ENCODE peak calls at places on chromosomes 3 and 15, in four cellular contexts. T is non-pigmented ciliary epithelial cell; D is CD8-positive, alpha-beta T cell; F is astrocyte. I is an unnamed sample.

GRCh38 chr3:14170569-14171159 is 7.7 kb downstream of the XPC start:
- DNase-seq in T (peak), D (no peak), F (peak), I (no peak)

GRCh38 chr15:43249699-43250203 is 17.0 kb downstream of the TGM5 start:
- DNase-seq in T (peak), F (peak), D (no peak), I (no peak)

GRCh38 chr3:77039606-77040553 is at the start of gene ROBO2:
- DNase-seq in D (no peak), T (no peak), F (peak), I (no peak)

GRCh38 chr3:160806686-160807085 is 50.7 kb downstream of the PPM1L start:
- DNase-seq in F (no peak), D (no peak), T (no peak), I (no peak)

GRCh38 chr3:143634991-143635390 is 213.3 kb downstream of the SLC9A9 start:
- DNase-seq in F (peak), D (no peak), T (no peak), I (no peak)

GRCh38 chr15:42156266-42156922 is at the start of gene PLA2G4F:
- DNase-seq in D (no peak), T (no peak), F (no peak), I (no peak)

GRCh38 chr3:55904716-55905115 is 417.6 kb upstream of the WNT5A start:
- DNase-seq in D (no peak), F (no peak), T (no peak), I (no peak)

GRCh38 chr3:52934626-52935530 is 37.5 kb upstream of the STIMATE start:
- DNase-seq in D (peak), F (peak), T (peak), I (no peak)

I was measured in activated B cell treated with CpG ODN at 0.5 μM for 24 hours.